ENCODE peak calls at places on chromosomes 4 and X, in seven cellular contexts. One of them, this sample, is unnamed.

GRCh38 chrX:43974076-43974475 is 886 bp upstream of the NDP start:
- DNase-seq in naive B cell: no peak
- DNase-seq in HT1080: no peak
- DNase-seq in GM12865: no peak
- DNase-seq in dorsolateral prefrontal cortex: no peak
- DNase-seq in naive thymus-derived CD8-positive, alpha-beta T cell: no peak
- DNase-seq in sciatic nerve: no peak
- DNase-seq in this sample: no peak

GRCh38 chr4:100295792-100296191 is 105.5 kb upstream of the DDIT4L start:
- DNase-seq in naive B cell: no peak
- DNase-seq in HT1080: peak
- DNase-seq in GM12865: peak
- DNase-seq in dorsolateral prefrontal cortex: no peak
- DNase-seq in naive thymus-derived CD8-positive, alpha-beta T cell: no peak
- DNase-seq in sciatic nerve: no peak
- DNase-seq in this sample: no peak

GRCh38 chr4:15901996-15902395 is 36.5 kb downstream of the FGFBP1 start:
- DNase-seq in naive B cell: no peak
- DNase-seq in HT1080: no peak
- DNase-seq in GM12865: peak
- DNase-seq in dorsolateral prefrontal cortex: no peak
- DNase-seq in naive thymus-derived CD8-positive, alpha-beta T cell: no peak
- DNase-seq in sciatic nerve: no peak
- DNase-seq in this sample: no peak

GRCh38 chr4:10114607-10115006 is 2.0 kb downstream of the WDR1 start:
- DNase-seq in naive B cell: no peak
- DNase-seq in HT1080: no peak
- DNase-seq in GM12865: no peak
- DNase-seq in dorsolateral prefrontal cortex: no peak
- DNase-seq in naive thymus-derived CD8-positive, alpha-beta T cell: no peak
- DNase-seq in sciatic nerve: no peak
- DNase-seq in this sample: no peak

GRCh38 chrX:72254835-72255234 is 16.0 kb upstream of the ERCC6L start:
- DNase-seq in naive B cell: no peak
- DNase-seq in HT1080: no peak
- DNase-seq in GM12865: no peak
- DNase-seq in dorsolateral prefrontal cortex: no peak
- DNase-seq in naive thymus-derived CD8-positive, alpha-beta T cell: no peak
- DNase-seq in sciatic nerve: no peak
- DNase-seq in this sample: no peak

GRCh38 chr4:129821073-129821472 is 725.1 kb downstream of the C4orf33 start:
- DNase-seq in naive B cell: no peak
- DNase-seq in HT1080: no peak
- DNase-seq in GM12865: no peak
- DNase-seq in dorsolateral prefrontal cortex: no peak
- DNase-seq in naive thymus-derived CD8-positive, alpha-beta T cell: no peak
- DNase-seq in sciatic nerve: no peak
- DNase-seq in this sample: no peak

GRCh38 chr4:7068883-7069282 is 1.0 kb upstream of the GRPEL1 start:
- DNase-seq in naive B cell: no peak
- DNase-seq in HT1080: no peak
- DNase-seq in GM12865: no peak
- DNase-seq in dorsolateral prefrontal cortex: no peak
- DNase-seq in naive thymus-derived CD8-positive, alpha-beta T cell: no peak
- DNase-seq in sciatic nerve: peak
- DNase-seq in this sample: peak

GRCh38 chrX:112612558-112612957 is 67.2 kb downstream of the LHFPL1 start:
- DNase-seq in naive B cell: no peak
- DNase-seq in HT1080: no peak
- DNase-seq in GM12865: no peak
- DNase-seq in dorsolateral prefrontal cortex: no peak
- DNase-seq in naive thymus-derived CD8-positive, alpha-beta T cell: no peak
- DNase-seq in sciatic nerve: no peak
- DNase-seq in this sample: no peak

GRCh38 chr4:48122756-48123155 is 11.3 kb downstream of the TXK start:
- DNase-seq in naive B cell: no peak
- DNase-seq in HT1080: no peak
- DNase-seq in GM12865: no peak
- DNase-seq in dorsolateral prefrontal cortex: no peak
- DNase-seq in naive thymus-derived CD8-positive, alpha-beta T cell: no peak
- DNase-seq in sciatic nerve: no peak
- DNase-seq in this sample: no peak

GRCh38 chr4:11698846-11699590 is 270.3 kb upstream of the HS3ST1 start:
- DNase-seq in naive B cell: no peak
- DNase-seq in HT1080: peak
- DNase-seq in GM12865: no peak
- DNase-seq in dorsolateral prefrontal cortex: no peak
- DNase-seq in naive thymus-derived CD8-positive, alpha-beta T cell: no peak
- DNase-seq in sciatic nerve: no peak
- DNase-seq in this sample: no peak

GRCh38 chr4:185567828-185568442 is 32.6 kb upstream of the PDLIM3 start:
- DNase-seq in naive B cell: no peak
- DNase-seq in HT1080: no peak
- DNase-seq in GM12865: no peak
- DNase-seq in dorsolateral prefrontal cortex: peak
- DNase-seq in naive thymus-derived CD8-positive, alpha-beta T cell: no peak
- DNase-seq in sciatic nerve: no peak
- DNase-seq in this sample: peak

GRCh38 chr4:147034372-147034771 is 88.7 kb upstream of the TTC29 start:
- DNase-seq in naive B cell: no peak
- DNase-seq in HT1080: no peak
- DNase-seq in GM12865: no peak
- DNase-seq in dorsolateral prefrontal cortex: no peak
- DNase-seq in naive thymus-derived CD8-positive, alpha-beta T cell: no peak
- DNase-seq in sciatic nerve: no peak
- DNase-seq in this sample: no peak

GRCh38 chrX:77014655-77015377 is 432.4 kb upstream of the FGF16 start:
- DNase-seq in naive B cell: no peak
- DNase-seq in HT1080: no peak
- DNase-seq in GM12865: peak
- DNase-seq in dorsolateral prefrontal cortex: peak
- DNase-seq in naive thymus-derived CD8-positive, alpha-beta T cell: no peak
- DNase-seq in sciatic nerve: no peak
- DNase-seq in this sample: no peak

GRCh38 chr4:79030973-79031372 is 91.7 kb upstream of the PAQR3 start:
- DNase-seq in naive B cell: no peak
- DNase-seq in HT1080: no peak
- DNase-seq in GM12865: no peak
- DNase-seq in dorsolateral prefrontal cortex: no peak
- DNase-seq in naive thymus-derived CD8-positive, alpha-beta T cell: no peak
- DNase-seq in sciatic nerve: no peak
- DNase-seq in this sample: no peak

GRCh38 chrX:130975947-130976346 is 72.9 kb upstream of the ENOX2 start:
- DNase-seq in naive B cell: no peak
- DNase-seq in HT1080: peak
- DNase-seq in GM12865: peak
- DNase-seq in dorsolateral prefrontal cortex: no peak
- DNase-seq in naive thymus-derived CD8-positive, alpha-beta T cell: no peak
- DNase-seq in sciatic nerve: no peak
- DNase-seq in this sample: no peak

GRCh38 chr4:154158756-154159155 is 332.8 kb downstream of the DCHS2 start:
- DNase-seq in naive B cell: no peak
- DNase-seq in HT1080: no peak
- DNase-seq in GM12865: no peak
- DNase-seq in dorsolateral prefrontal cortex: no peak
- DNase-seq in naive thymus-derived CD8-positive, alpha-beta T cell: no peak
- DNase-seq in sciatic nerve: no peak
- DNase-seq in this sample: no peak

GRCh38 chr4:148881860-148882643 is 439.8 kb upstream of the NR3C2 start:
- DNase-seq in naive B cell: no peak
- DNase-seq in HT1080: no peak
- DNase-seq in GM12865: no peak
- DNase-seq in dorsolateral prefrontal cortex: no peak
- DNase-seq in naive thymus-derived CD8-positive, alpha-beta T cell: no peak
- DNase-seq in sciatic nerve: no peak
- DNase-seq in this sample: no peak

GRCh38 chr4:84341559-84341958 is 157.5 kb downstream of the NKX6-1 start:
- DNase-seq in naive B cell: no peak
- DNase-seq in HT1080: no peak
- DNase-seq in GM12865: no peak
- DNase-seq in dorsolateral prefrontal cortex: no peak
- DNase-seq in naive thymus-derived CD8-positive, alpha-beta T cell: no peak
- DNase-seq in sciatic nerve: no peak
- DNase-seq in this sample: no peak

GRCh38 chr4:48290146-48290772 is 20.6 kb upstream of the TEC start:
- DNase-seq in naive B cell: no peak
- DNase-seq in HT1080: peak
- DNase-seq in GM12865: peak
- DNase-seq in dorsolateral prefrontal cortex: no peak
- DNase-seq in naive thymus-derived CD8-positive, alpha-beta T cell: no peak
- DNase-seq in sciatic nerve: no peak
- DNase-seq in this sample: no peak

GRCh38 chr4:7828011-7828720 is 111.5 kb downstream of the AFAP1 start:
- DNase-seq in naive B cell: no peak
- DNase-seq in HT1080: peak
- DNase-seq in GM12865: peak
- DNase-seq in dorsolateral prefrontal cortex: peak
- DNase-seq in naive thymus-derived CD8-positive, alpha-beta T cell: peak
- DNase-seq in sciatic nerve: peak
- DNase-seq in this sample: peak

GRCh38 chr4:173752610-173753009 is 222.6 kb upstream of the HAND2 start:
- DNase-seq in naive B cell: no peak
- DNase-seq in HT1080: peak
- DNase-seq in GM12865: peak
- DNase-seq in dorsolateral prefrontal cortex: no peak
- DNase-seq in naive thymus-derived CD8-positive, alpha-beta T cell: no peak
- DNase-seq in sciatic nerve: no peak
- DNase-seq in this sample: no peak

GRCh38 chr4:150315175-150315574 is 236.9 kb downstream of the DCLK2 start:
- DNase-seq in naive B cell: no peak
- DNase-seq in HT1080: no peak
- DNase-seq in GM12865: no peak
- DNase-seq in dorsolateral prefrontal cortex: no peak
- DNase-seq in naive thymus-derived CD8-positive, alpha-beta T cell: no peak
- DNase-seq in sciatic nerve: no peak
- DNase-seq in this sample: no peak

GRCh38 chr4:30842689-30843088 is 122.5 kb downstream of the PCDH7 start:
- DNase-seq in naive B cell: no peak
- DNase-seq in HT1080: no peak
- DNase-seq in GM12865: no peak
- DNase-seq in dorsolateral prefrontal cortex: no peak
- DNase-seq in naive thymus-derived CD8-positive, alpha-beta T cell: no peak
- DNase-seq in sciatic nerve: no peak
- DNase-seq in this sample: no peak

GRCh38 chrX:79270401-79270800 is 96.7 kb downstream of the ITM2A start:
- DNase-seq in naive B cell: peak
- DNase-seq in HT1080: no peak
- DNase-seq in GM12865: peak
- DNase-seq in dorsolateral prefrontal cortex: no peak
- DNase-seq in naive thymus-derived CD8-positive, alpha-beta T cell: peak
- DNase-seq in sciatic nerve: peak
- DNase-seq in this sample: no peak

GRCh38 chr4:1253831-1254230 is 4.9 kb upstream of the CTBP1 start:
- DNase-seq in naive B cell: no peak
- DNase-seq in HT1080: no peak
- DNase-seq in GM12865: no peak
- DNase-seq in dorsolateral prefrontal cortex: no peak
- DNase-seq in naive thymus-derived CD8-positive, alpha-beta T cell: no peak
- DNase-seq in sciatic nerve: no peak
- DNase-seq in this sample: no peak

GRCh38 chr4:1404573-1405248 is 1.5 kb downstream of the NKX1-1 start:
- DNase-seq in naive B cell: no peak
- DNase-seq in HT1080: no peak
- DNase-seq in GM12865: no peak
- DNase-seq in dorsolateral prefrontal cortex: peak
- DNase-seq in naive thymus-derived CD8-positive, alpha-beta T cell: no peak
- DNase-seq in sciatic nerve: no peak
- DNase-seq in this sample: peak

GRCh38 chr4:3321295-3321889 is 28.6 kb downstream of the RGS12 start:
- DNase-seq in naive B cell: no peak
- DNase-seq in HT1080: no peak
- DNase-seq in GM12865: no peak
- DNase-seq in dorsolateral prefrontal cortex: peak
- DNase-seq in naive thymus-derived CD8-positive, alpha-beta T cell: no peak
- DNase-seq in sciatic nerve: peak
- DNase-seq in this sample: peak

GRCh38 chr4:88659061-88659889 is 38.4 kb downstream of the NAP1L5 start:
- DNase-seq in naive B cell: no peak
- DNase-seq in HT1080: peak
- DNase-seq in GM12865: peak
- DNase-seq in dorsolateral prefrontal cortex: peak
- DNase-seq in naive thymus-derived CD8-positive, alpha-beta T cell: peak
- DNase-seq in sciatic nerve: peak
- DNase-seq in this sample: no peak

GRCh38 chr4:108152980-108153379 is 15.8 kb downstream of the LEF1 start:
- DNase-seq in naive B cell: no peak
- DNase-seq in HT1080: peak
- DNase-seq in GM12865: no peak
- DNase-seq in dorsolateral prefrontal cortex: no peak
- DNase-seq in naive thymus-derived CD8-positive, alpha-beta T cell: no peak
- DNase-seq in sciatic nerve: no peak
- DNase-seq in this sample: no peak

GRCh38 chr4:112327950-112328349 is 30.8 kb downstream of the ALPK1 start:
- DNase-seq in naive B cell: peak
- DNase-seq in HT1080: peak
- DNase-seq in GM12865: peak
- DNase-seq in dorsolateral prefrontal cortex: no peak
- DNase-seq in naive thymus-derived CD8-positive, alpha-beta T cell: no peak
- DNase-seq in sciatic nerve: no peak
- DNase-seq in this sample: no peak

GRCh38 chr4:153904011-153904410 is 115.1 kb upstream of the SFRP2 start:
- DNase-seq in naive B cell: no peak
- DNase-seq in HT1080: no peak
- DNase-seq in GM12865: no peak
- DNase-seq in dorsolateral prefrontal cortex: no peak
- DNase-seq in naive thymus-derived CD8-positive, alpha-beta T cell: no peak
- DNase-seq in sciatic nerve: no peak
- DNase-seq in this sample: no peak

GRCh38 chr4:38310446-38311043 is 350.3 kb downstream of the PTTG2 start:
- DNase-seq in naive B cell: peak
- DNase-seq in HT1080: peak
- DNase-seq in GM12865: peak
- DNase-seq in dorsolateral prefrontal cortex: no peak
- DNase-seq in naive thymus-derived CD8-positive, alpha-beta T cell: peak
- DNase-seq in sciatic nerve: no peak
- DNase-seq in this sample: no peak

GRCh38 chrX:22097295-22097694 is 65.2 kb downstream of the PHEX start:
- DNase-seq in naive B cell: no peak
- DNase-seq in HT1080: peak
- DNase-seq in GM12865: no peak
- DNase-seq in dorsolateral prefrontal cortex: no peak
- DNase-seq in naive thymus-derived CD8-positive, alpha-beta T cell: no peak
- DNase-seq in sciatic nerve: no peak
- DNase-seq in this sample: no peak

GRCh38 chr4:47744253-47744652 is 93.6 kb downstream of the CORIN start:
- DNase-seq in naive B cell: no peak
- DNase-seq in HT1080: peak
- DNase-seq in GM12865: no peak
- DNase-seq in dorsolateral prefrontal cortex: no peak
- DNase-seq in naive thymus-derived CD8-positive, alpha-beta T cell: no peak
- DNase-seq in sciatic nerve: no peak
- DNase-seq in this sample: no peak

GRCh38 chrX:154827624-154828408 is 6.6 kb downstream of the SMIM9 start:
- DNase-seq in naive B cell: peak
- DNase-seq in HT1080: no peak
- DNase-seq in GM12865: peak
- DNase-seq in dorsolateral prefrontal cortex: no peak
- DNase-seq in naive thymus-derived CD8-positive, alpha-beta T cell: no peak
- DNase-seq in sciatic nerve: no peak
- DNase-seq in this sample: no peak

GRCh38 chr4:141078871-141079270 is 54.4 kb downstream of the RNF150 start:
- DNase-seq in naive B cell: no peak
- DNase-seq in HT1080: no peak
- DNase-seq in GM12865: no peak
- DNase-seq in dorsolateral prefrontal cortex: no peak
- DNase-seq in naive thymus-derived CD8-positive, alpha-beta T cell: no peak
- DNase-seq in sciatic nerve: no peak
- DNase-seq in this sample: no peak

GRCh38 chr4:108560624-108561023 is 59.8 kb upstream of the RPL34 start:
- DNase-seq in naive B cell: no peak
- DNase-seq in HT1080: peak
- DNase-seq in GM12865: no peak
- DNase-seq in dorsolateral prefrontal cortex: no peak
- DNase-seq in naive thymus-derived CD8-positive, alpha-beta T cell: no peak
- DNase-seq in sciatic nerve: no peak
- DNase-seq in this sample: no peak

GRCh38 chrX:134676440-134676839 is 18.2 kb upstream of the PLAC1 start:
- DNase-seq in naive B cell: no peak
- DNase-seq in HT1080: peak
- DNase-seq in GM12865: no peak
- DNase-seq in dorsolateral prefrontal cortex: no peak
- DNase-seq in naive thymus-derived CD8-positive, alpha-beta T cell: no peak
- DNase-seq in sciatic nerve: no peak
- DNase-seq in this sample: no peak

This sample was measured in posterior vena cava.